ENCODE peak calls at places on chromosome 1, in eight cellular contexts. One of them, this sample, is unnamed.

GRCh38 chr1:206544562-206545257 is 37.4 kb downstream of the RASSF5 start:
- DNase-seq in sigmoid colon: peak; percentile 74
- DNase-seq in neural progenitor cell: peak; percentile 82
- DNase-seq in effector memory CD4-positive, alpha-beta T cell: peak; percentile 79
- DNase-seq in pancreas: peak; percentile 62
- DNase-seq in IMR-90: peak; percentile 31
- DNase-seq in fibroblast of lung: peak; percentile 27
- DNase-seq in GM23248: peak; percentile 46
- DNase-seq in this sample: peak; percentile 96

GRCh38 chr1:121586369-121587229 is 401.8 kb downstream of the SRGAP2C start:
- DNase-seq in fibroblast of lung: no peak
- DNase-seq in pancreas: peak; percentile 13
- DNase-seq in effector memory CD4-positive, alpha-beta T cell: no peak
- DNase-seq in IMR-90: no peak
- DNase-seq in sigmoid colon: peak; percentile 48
- DNase-seq in GM23248: no peak
- DNase-seq in neural progenitor cell: peak; percentile 27
- DNase-seq in this sample: no peak

GRCh38 chr1:30686236-30686635 is 37.1 kb downstream of the MATN1 start:
- DNase-seq in neural progenitor cell: peak; percentile 33
- DNase-seq in pancreas: no peak
- DNase-seq in IMR-90: no peak
- DNase-seq in fibroblast of lung: no peak
- DNase-seq in GM23248: no peak
- DNase-seq in effector memory CD4-positive, alpha-beta T cell: no peak
- DNase-seq in sigmoid colon: peak; percentile 64
- DNase-seq in this sample: no peak

GRCh38 chr1:7669559-7670208 is 101.4 kb upstream of the VAMP3 start:
- DNase-seq in fibroblast of lung: peak; percentile 38
- DNase-seq in pancreas: peak; percentile 34
- DNase-seq in effector memory CD4-positive, alpha-beta T cell: peak; percentile 41
- DNase-seq in GM23248: peak; percentile 68
- DNase-seq in IMR-90: peak; percentile 29
- DNase-seq in neural progenitor cell: peak; percentile 87
- DNase-seq in sigmoid colon: no peak
- DNase-seq in this sample: peak; percentile 86

GRCh38 chr1:235160395-235160964 is 570 bp downstream of the RBM34 start:
- DNase-seq in IMR-90: peak; percentile 64
- DNase-seq in fibroblast of lung: peak; percentile 74
- DNase-seq in effector memory CD4-positive, alpha-beta T cell: no peak
- DNase-seq in pancreas: no peak
- DNase-seq in neural progenitor cell: no peak
- DNase-seq in GM23248: peak; percentile 73
- DNase-seq in sigmoid colon: no peak
- DNase-seq in this sample: no peak

GRCh38 chr1:154186852-154187501 is 4.9 kb downstream of the TPM3 start:
- DNase-seq in IMR-90: no peak
- DNase-seq in sigmoid colon: no peak
- DNase-seq in effector memory CD4-positive, alpha-beta T cell: no peak
- DNase-seq in pancreas: no peak
- DNase-seq in neural progenitor cell: no peak
- DNase-seq in GM23248: no peak
- DNase-seq in fibroblast of lung: no peak
- DNase-seq in this sample: no peak

GRCh38 chr1:41795205-41795762 is 123.4 kb downstream of the HIVEP3 start:
- DNase-seq in pancreas: no peak
- DNase-seq in fibroblast of lung: peak; percentile 60
- DNase-seq in neural progenitor cell: no peak
- DNase-seq in IMR-90: peak; percentile 73
- DNase-seq in GM23248: peak; percentile 76
- DNase-seq in effector memory CD4-positive, alpha-beta T cell: no peak
- DNase-seq in sigmoid colon: no peak
- DNase-seq in this sample: no peak

GRCh38 chr1:59431566-59432294 is 134.8 kb downstream of the FGGY start:
- DNase-seq in IMR-90: no peak
- DNase-seq in sigmoid colon: no peak
- DNase-seq in pancreas: no peak
- DNase-seq in effector memory CD4-positive, alpha-beta T cell: no peak
- DNase-seq in neural progenitor cell: no peak
- DNase-seq in fibroblast of lung: peak; percentile 36
- DNase-seq in GM23248: peak; percentile 51
- DNase-seq in this sample: no peak

GRCh38 chr1:143691400-143691891 is 280.3 kb downstream of the FAM72C start:
- DNase-seq in pancreas: no peak
- DNase-seq in effector memory CD4-positive, alpha-beta T cell: no peak
- DNase-seq in sigmoid colon: no peak
- DNase-seq in fibroblast of lung: no peak
- DNase-seq in neural progenitor cell: no peak
- DNase-seq in GM23248: peak; percentile 15
- DNase-seq in IMR-90: peak; percentile 39
- DNase-seq in this sample: no peak

GRCh38 chr1:66269222-66269621 is 264.7 kb upstream of the SGIP1 start:
- DNase-seq in effector memory CD4-positive, alpha-beta T cell: no peak
- DNase-seq in fibroblast of lung: no peak
- DNase-seq in GM23248: no peak
- DNase-seq in pancreas: no peak
- DNase-seq in sigmoid colon: no peak
- DNase-seq in IMR-90: no peak
- DNase-seq in neural progenitor cell: no peak
- DNase-seq in this sample: no peak

GRCh38 chr1:67124455-67124854 is 10.3 kb downstream of the C1orf141 start:
- DNase-seq in sigmoid colon: no peak
- DNase-seq in effector memory CD4-positive, alpha-beta T cell: no peak
- DNase-seq in neural progenitor cell: no peak
- DNase-seq in pancreas: no peak
- DNase-seq in fibroblast of lung: no peak
- DNase-seq in IMR-90: no peak
- DNase-seq in GM23248: no peak
- DNase-seq in this sample: no peak

GRCh38 chr1:35226546-35226945 is 33.6 kb upstream of the SFPQ start:
- DNase-seq in pancreas: no peak
- DNase-seq in neural progenitor cell: no peak
- DNase-seq in fibroblast of lung: no peak
- DNase-seq in effector memory CD4-positive, alpha-beta T cell: no peak
- DNase-seq in IMR-90: no peak
- DNase-seq in sigmoid colon: no peak
- DNase-seq in GM23248: no peak
- DNase-seq in this sample: no peak

GRCh38 chr1:213623862-213624261 is 363.9 kb upstream of the PROX1 start:
- DNase-seq in neural progenitor cell: no peak
- DNase-seq in GM23248: no peak
- DNase-seq in fibroblast of lung: no peak
- DNase-seq in effector memory CD4-positive, alpha-beta T cell: no peak
- DNase-seq in pancreas: no peak
- DNase-seq in IMR-90: no peak
- DNase-seq in sigmoid colon: no peak
- DNase-seq in this sample: no peak

GRCh38 chr1:155000475-155000724 is 2.2 kb upstream of the ZBTB7B start:
- DNase-seq in IMR-90: no peak
- DNase-seq in GM23248: peak; percentile 38
- DNase-seq in effector memory CD4-positive, alpha-beta T cell: no peak
- DNase-seq in fibroblast of lung: no peak
- DNase-seq in sigmoid colon: no peak
- DNase-seq in pancreas: no peak
- DNase-seq in neural progenitor cell: no peak
- DNase-seq in this sample: no peak

GRCh38 chr1:153277852-153278251 is 18.4 kb downstream of the LORICRIN start:
- DNase-seq in IMR-90: no peak
- DNase-seq in pancreas: no peak
- DNase-seq in GM23248: no peak
- DNase-seq in sigmoid colon: no peak
- DNase-seq in effector memory CD4-positive, alpha-beta T cell: no peak
- DNase-seq in neural progenitor cell: no peak
- DNase-seq in fibroblast of lung: no peak
- DNase-seq in this sample: peak; percentile 92

DNA sequence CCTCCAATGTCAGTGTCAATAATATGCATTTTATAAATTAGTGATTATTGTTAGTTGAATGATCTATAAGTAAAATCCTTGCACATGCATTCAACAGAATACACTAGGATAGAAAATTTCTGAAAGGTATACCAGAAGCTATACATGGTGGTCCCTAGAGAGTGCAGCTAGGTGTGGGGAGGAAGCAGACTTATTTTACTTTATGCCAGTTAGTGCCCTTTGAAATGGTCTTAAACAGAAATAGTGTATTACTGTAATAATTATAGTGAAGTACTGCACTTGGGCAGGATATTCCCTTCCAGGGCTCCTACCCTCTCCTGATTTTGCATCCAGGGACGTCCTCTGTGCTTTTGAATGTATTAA is 23.2 kb upstream of the WDR26 start:
- DNase-seq in pancreas: no peak
- DNase-seq in effector memory CD4-positive, alpha-beta T cell: no peak
- DNase-seq in neural progenitor cell: no peak
- DNase-seq in sigmoid colon: no peak
- DNase-seq in IMR-90: no peak
- DNase-seq in fibroblast of lung: no peak
- DNase-seq in GM23248: no peak
- DNase-seq in this sample: no peak
- H3K27ac ChIP-seq in pancreas: no peak overlapping the region
- H3K27ac ChIP-seq in effector memory CD4-positive, alpha-beta T cell: no peak overlapping the region
- H3K27ac ChIP-seq in neural progenitor cell: no peak overlapping the region
- H3K27ac ChIP-seq in sigmoid colon: peak overlapping the region; percentile 80
- H3K27ac ChIP-seq in IMR-90: no peak overlapping the region
- H3K27ac ChIP-seq in fibroblast of lung: no peak overlapping the region
- H3K27ac ChIP-seq in GM23248: no peak overlapping the region
- H3K27ac ChIP-seq in this sample: no peak overlapping the region

GRCh38 chr1:61320575-61320974 is 238.2 kb downstream of the NFIA start:
- DNase-seq in sigmoid colon: no peak
- DNase-seq in fibroblast of lung: no peak
- DNase-seq in effector memory CD4-positive, alpha-beta T cell: no peak
- DNase-seq in GM23248: no peak
- DNase-seq in neural progenitor cell: no peak
- DNase-seq in IMR-90: no peak
- DNase-seq in pancreas: no peak
- DNase-seq in this sample: no peak

GRCh38 chr1:61318319-61319125 is 236.2 kb downstream of the NFIA start:
- DNase-seq in effector memory CD4-positive, alpha-beta T cell: no peak
- DNase-seq in fibroblast of lung: peak; percentile 69
- DNase-seq in GM23248: peak; percentile 84
- DNase-seq in IMR-90: peak; percentile 59
- DNase-seq in neural progenitor cell: no peak
- DNase-seq in sigmoid colon: peak; percentile 88
- DNase-seq in pancreas: no peak
- DNase-seq in this sample: no peak

GRCh38 chr1:61322008-61322744 is 239.8 kb downstream of the NFIA start:
- DNase-seq in GM23248: no peak
- DNase-seq in pancreas: no peak
- DNase-seq in IMR-90: no peak
- DNase-seq in fibroblast of lung: no peak
- DNase-seq in neural progenitor cell: no peak
- DNase-seq in effector memory CD4-positive, alpha-beta T cell: no peak
- DNase-seq in sigmoid colon: no peak
- DNase-seq in this sample: no peak

GRCh38 chr1:61313906-61314422 is 231.6 kb downstream of the NFIA start:
- DNase-seq in neural progenitor cell: peak; percentile 66
- DNase-seq in fibroblast of lung: no peak
- DNase-seq in IMR-90: no peak
- DNase-seq in pancreas: no peak
- DNase-seq in GM23248: no peak
- DNase-seq in sigmoid colon: no peak
- DNase-seq in effector memory CD4-positive, alpha-beta T cell: no peak
- DNase-seq in this sample: no peak

DNA sequence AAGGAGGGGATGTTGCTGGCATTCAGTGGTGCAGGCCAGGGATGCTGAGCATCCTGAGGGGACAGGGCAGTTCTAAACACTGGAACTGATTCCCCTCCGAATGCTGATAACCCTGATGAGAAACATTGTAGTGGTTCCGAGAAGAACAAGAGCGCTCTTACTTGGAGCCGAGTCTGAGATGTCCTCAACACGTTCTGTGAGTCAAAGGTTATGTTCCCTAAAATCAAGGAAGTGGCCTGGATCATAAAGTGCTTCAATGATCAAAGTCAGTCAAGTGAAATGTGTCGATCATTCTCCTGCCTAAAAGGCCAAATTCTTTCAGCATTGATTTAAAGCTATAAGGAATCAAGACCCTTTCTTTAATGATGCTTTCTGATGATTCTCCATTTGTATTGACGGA is 234.1 kb downstream of the NFIA start:
- DNase-seq in effector memory CD4-positive, alpha-beta T cell: no peak
- DNase-seq in GM23248: no peak
- DNase-seq in IMR-90: no peak
- DNase-seq in sigmoid colon: no peak
- DNase-seq in neural progenitor cell: no peak
- DNase-seq in pancreas: no peak
- DNase-seq in fibroblast of lung: no peak
- DNase-seq in this sample: no peak
- H3K27ac ChIP-seq in effector memory CD4-positive, alpha-beta T cell: no peak overlapping the region
- H3K27ac ChIP-seq in GM23248: no peak overlapping the region
- H3K27ac ChIP-seq in IMR-90: no peak overlapping the region
- H3K27ac ChIP-seq in sigmoid colon: peak overlapping the region; percentile 31
- H3K27ac ChIP-seq in neural progenitor cell: no peak overlapping the region
- H3K27ac ChIP-seq in pancreas: no peak overlapping the region
- H3K27ac ChIP-seq in fibroblast of lung: no peak overlapping the region
- H3K27ac ChIP-seq in this sample: no peak overlapping the region

GRCh38 chr1:2072891-2073290 is 22.7 kb downstream of the PRKCZ start:
- DNase-seq in GM23248: no peak
- DNase-seq in fibroblast of lung: no peak
- DNase-seq in pancreas: no peak
- DNase-seq in IMR-90: no peak
- DNase-seq in sigmoid colon: no peak
- DNase-seq in neural progenitor cell: no peak
- DNase-seq in effector memory CD4-positive, alpha-beta T cell: no peak
- DNase-seq in this sample: no peak

GRCh38 chr1:2073382-2074230 is 23.4 kb downstream of the PRKCZ start:
- DNase-seq in IMR-90: peak; percentile 58
- DNase-seq in pancreas: no peak
- DNase-seq in sigmoid colon: no peak
- DNase-seq in GM23248: peak; percentile 88
- DNase-seq in effector memory CD4-positive, alpha-beta T cell: no peak
- DNase-seq in neural progenitor cell: peak; percentile 66
- DNase-seq in fibroblast of lung: peak; percentile 78
- DNase-seq in this sample: no peak

GRCh38 chr1:2074316-2074855 is 24.2 kb downstream of the PRKCZ start:
- DNase-seq in sigmoid colon: no peak
- DNase-seq in IMR-90: no peak
- DNase-seq in fibroblast of lung: no peak
- DNase-seq in neural progenitor cell: no peak
- DNase-seq in pancreas: no peak
- DNase-seq in effector memory CD4-positive, alpha-beta T cell: no peak
- DNase-seq in GM23248: no peak
- DNase-seq in this sample: no peak

GRCh38 chr1:2076826-2077225 is 26.6 kb downstream of the PRKCZ start:
- DNase-seq in neural progenitor cell: no peak
- DNase-seq in effector memory CD4-positive, alpha-beta T cell: no peak
- DNase-seq in IMR-90: no peak
- DNase-seq in GM23248: no peak
- DNase-seq in fibroblast of lung: no peak
- DNase-seq in sigmoid colon: no peak
- DNase-seq in pancreas: no peak
- DNase-seq in this sample: no peak

GRCh38 chr1:2074944-2075740 is 24.9 kb downstream of the PRKCZ start:
- DNase-seq in IMR-90: peak; percentile 21
- DNase-seq in sigmoid colon: no peak
- DNase-seq in fibroblast of lung: no peak
- DNase-seq in effector memory CD4-positive, alpha-beta T cell: no peak
- DNase-seq in GM23248: peak; percentile 50
- DNase-seq in pancreas: no peak
- DNase-seq in neural progenitor cell: no peak
- DNase-seq in this sample: no peak
- H3K27ac ChIP-seq in IMR-90: no peak overlapping the region
- H3K27ac ChIP-seq in sigmoid colon: no peak overlapping the region
- H3K27ac ChIP-seq in fibroblast of lung: no peak overlapping the region
- H3K27ac ChIP-seq in effector memory CD4-positive, alpha-beta T cell: no peak overlapping the region
- H3K27ac ChIP-seq in GM23248: no peak overlapping the region
- H3K27ac ChIP-seq in pancreas: no peak overlapping the region
- H3K27ac ChIP-seq in neural progenitor cell: no peak overlapping the region
- H3K27ac ChIP-seq in this sample: no peak overlapping the region

GRCh38 chr1:243270097-243270864 is 14.4 kb downstream of the SDCCAG8 start:
- DNase-seq in IMR-90: no peak
- DNase-seq in effector memory CD4-positive, alpha-beta T cell: no peak
- DNase-seq in fibroblast of lung: no peak
- DNase-seq in neural progenitor cell: no peak
- DNase-seq in GM23248: no peak
- DNase-seq in pancreas: no peak
- DNase-seq in sigmoid colon: no peak
- DNase-seq in this sample: no peak
- H3K27ac ChIP-seq in IMR-90: peak overlapping the region; percentile 98
- H3K27ac ChIP-seq in effector memory CD4-positive, alpha-beta T cell: no peak overlapping the region
- H3K27ac ChIP-seq in fibroblast of lung: peak overlapping the region; percentile 64
- H3K27ac ChIP-seq in neural progenitor cell: no peak overlapping the region
- H3K27ac ChIP-seq in GM23248: no peak overlapping the region
- H3K27ac ChIP-seq in pancreas: no peak overlapping the region
- H3K27ac ChIP-seq in sigmoid colon: no peak overlapping the region
- H3K27ac ChIP-seq in this sample: no peak overlapping the region